ENCODE peak calls at places on chromosomes 16 and 17, in seven cellular contexts. W is naive thymus-derived CD4-positive, alpha-beta T cell; C is MM.1S; P is neuronal stem cell; E is CD4-positive, alpha-beta memory T cell; V is A549; H is psoas muscle. U is an unnamed sample. For H3K9me3, the result is how much of the 10 kb centered on the place peaks cover.

GRCh38 chr17:19384723-19385391 is 2.1 kb downstream of the MFAP4 start:
- DNase-seq in W (no peak), H (peak), C (no peak), V (no peak), E (no peak), P (no peak), U (no peak)

GRCh38 chr16:50203681-50204080 is 50.6 kb downstream of the TENT4B start:
- DNase-seq in C (no peak), V (no peak), W (no peak), P (no peak), E (no peak), H (no peak), U (no peak)

GRCh38 chr17:72561680-72562079 is 440.9 kb downstream of the SOX9 start:
- DNase-seq in V (no peak), C (no peak), H (no peak), E (no peak), P (no peak), W (no peak), U (no peak)

GRCh38 chr16:67539271-67539670 is 10.6 kb downstream of the RIPOR1 start:
- DNase-seq in V (no peak), C (no peak), W (no peak), P (no peak), H (peak), E (no peak), U (no peak)

GRCh38 chr16:13997526-13997925 is 73.6 kb upstream of the MRTFB start:
- DNase-seq in H (no peak), V (no peak), P (no peak), W (no peak), C (no peak), E (no peak), U (no peak)

GRCh38 chr17:64687376-64687775 is 25.3 kb upstream of the SMURF2 start:
- DNase-seq in V (no peak), W (no peak), P (no peak), C (no peak), H (no peak), E (no peak), U (no peak)

GRCh38 chr17:19361975-19362292 is 589 bp downstream of the B9D1 start:
- DNase-seq in E (no peak), V (no peak), C (no peak), P (no peak), H (no peak), W (no peak), U (no peak)

GRCh38 chr17:62605588-62605987 is 21.9 kb upstream of the MRC2 start:
- DNase-seq in C (no peak), H (no peak), P (no peak), V (no peak), E (no peak), W (no peak), U (no peak)

GRCh38 chr16:70688266-70688742 is 2.5 kb upstream of the MTSS2 start:
- DNase-seq in H (peak), P (no peak), V (no peak), C (no peak), W (no peak), E (no peak), U (no peak)

GRCh38 chr17:81473019-81473418 is 39.6 kb downstream of the ACTG1 start:
- DNase-seq in P (no peak), C (no peak), W (no peak), V (no peak), E (no peak), H (no peak), U (no peak)

GRCh38 chr17:81471804-81472456 is 40.7 kb downstream of the ACTG1 start:
- DNase-seq in C (peak), P (no peak), W (no peak), V (peak), H (peak), E (peak), U (no peak)

GRCh38 chr17:81469266-81469665 is 43.3 kb downstream of the ACTG1 start:
- DNase-seq in V (no peak), H (no peak), W (no peak), P (no peak), C (no peak), E (no peak), U (no peak)

GRCh38 chr17:81470270-81470943 is 42.2 kb downstream of the ACTG1 start:
- DNase-seq in C (no peak), P (no peak), H (no peak), V (no peak), E (no peak), W (no peak), U (no peak)

GRCh38 chr17:81470944-81471803 is 41.4 kb downstream of the ACTG1 start:
- DNase-seq in H (no peak), V (no peak), E (no peak), P (no peak), C (no peak), W (no peak), U (no peak)
- H3K4me3 ChIP-seq in H (peak), V (no peak), E (no peak), P (no peak), C (no peak), W (no peak), U (no peak)

DNA sequence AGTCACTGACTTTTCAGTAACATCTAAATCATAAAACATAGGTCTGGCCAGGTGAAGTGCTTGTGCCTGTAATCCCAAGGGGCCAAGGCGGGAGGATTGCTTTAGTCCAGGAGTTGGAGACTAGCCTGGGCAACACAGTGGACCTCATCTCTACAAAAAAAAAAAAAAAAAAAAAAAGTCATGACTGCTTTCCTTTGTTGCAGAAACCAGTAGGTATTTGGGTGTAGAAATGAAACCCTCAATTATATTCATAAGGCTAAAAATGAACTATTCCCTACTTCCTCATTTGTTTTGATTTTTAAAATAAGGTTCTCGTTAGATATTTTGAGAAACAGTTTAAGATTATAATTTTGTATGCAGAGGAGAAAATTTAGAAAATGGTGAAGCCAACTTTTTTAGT is 26.0 kb downstream of the PITPNC1 start:
- DNase-seq in W (no peak), C (no peak), H (no peak), V (no peak), E (no peak), P (no peak), U (no peak)
- H3K9me3 ChIP-seq in W (under half), C (under half), H (under half), V (under half), E (under half), P (under half), U (under half)

DNA sequence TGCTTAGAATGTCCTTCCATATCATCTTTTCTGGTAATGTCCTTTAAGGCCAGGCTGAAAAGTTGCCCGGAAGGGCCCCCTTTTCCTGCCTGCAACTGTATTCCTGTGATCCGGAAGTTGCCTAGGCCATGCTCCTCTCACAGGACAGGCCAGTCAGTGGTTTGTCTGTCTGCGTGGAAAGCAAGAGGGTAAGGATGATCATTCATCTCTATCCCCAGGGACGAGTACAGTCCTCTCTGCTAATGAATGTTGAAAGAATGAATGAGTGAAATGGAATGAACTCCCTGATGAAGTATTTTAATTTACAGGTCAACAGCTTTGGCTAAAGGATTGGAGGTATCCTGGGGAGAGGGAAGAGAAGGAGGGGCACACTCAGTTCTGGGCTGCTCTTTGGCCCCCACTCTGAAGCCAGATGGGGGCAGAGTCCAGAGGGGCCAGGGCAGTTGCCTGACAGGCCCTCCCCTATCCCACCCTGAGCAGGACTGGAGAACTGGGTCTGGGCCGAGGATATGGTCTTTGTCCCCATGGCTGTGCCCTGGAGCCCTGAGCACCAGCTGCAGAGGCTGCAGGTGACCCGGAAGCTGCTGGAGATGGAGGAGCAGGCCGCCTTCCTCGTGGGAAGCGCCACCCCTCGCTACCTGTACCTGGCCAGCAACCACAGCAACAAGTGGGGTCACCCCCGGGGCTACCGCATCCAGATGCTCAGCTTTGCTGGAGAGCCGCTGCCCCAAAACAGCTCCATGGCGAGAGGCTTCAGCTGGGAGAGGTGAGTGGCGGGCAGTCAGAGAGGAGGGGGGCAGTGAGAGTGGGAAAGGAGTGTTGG is 3.2 kb downstream of the AOC3 start:
- DNase-seq in P (no peak), H (no peak), W (no peak), V (no peak), E (no peak), C (no peak), U (no peak)
- H3K4me3 ChIP-seq in P (no peak), H (peak), W (no peak), V (no peak), E (no peak), C (peak), U (no peak)

DNA sequence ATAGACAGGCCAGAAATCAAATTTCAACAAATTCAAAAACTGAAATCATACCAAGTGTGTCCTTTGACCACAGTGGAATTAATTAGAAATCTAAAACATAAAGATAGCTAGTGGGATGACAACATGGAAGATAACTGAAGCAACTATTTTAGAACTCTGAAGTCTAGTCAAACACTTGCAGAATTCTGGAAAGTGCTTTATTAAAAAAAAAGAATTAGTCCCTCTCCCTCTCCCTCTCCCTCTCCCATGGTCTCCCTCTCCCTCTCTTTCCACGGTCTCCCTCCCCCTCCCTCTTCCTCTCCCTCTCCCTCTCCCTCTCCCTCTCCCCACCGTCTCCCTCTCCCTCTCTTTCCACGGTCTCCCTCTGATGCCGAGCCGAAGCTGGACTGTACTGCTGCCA is 6.7 kb upstream of the OR4D1 start:
- DNase-seq in V (no peak), C (no peak), E (no peak), H (no peak), P (no peak), W (no peak), U (no peak)
- H3K9me3 ChIP-seq in V (under half), C (under half), E (under half), H (under half), P (under half), W (under half), U (under half)

GRCh38 chr17:29835438-29836351 is 94.3 kb downstream of the SSH2 start:
- DNase-seq in V (no peak), E (no peak), C (no peak), P (no peak), H (no peak), W (no peak), U (no peak)
- H3K4me3 ChIP-seq in V (no peak), E (no peak), C (no peak), P (no peak), H (no peak), W (no peak), U (no peak)

GRCh38 chr16:31880322-31880979 is 6.8 kb downstream of the ZNF267 start:
- DNase-seq in P (no peak), C (no peak), W (no peak), V (no peak), H (no peak), E (no peak), U (no peak)
- H3K9me3 ChIP-seq in P (under half), C (under half), W (under half), V (half or more), H (under half), E (under half), U (under half)

DNA sequence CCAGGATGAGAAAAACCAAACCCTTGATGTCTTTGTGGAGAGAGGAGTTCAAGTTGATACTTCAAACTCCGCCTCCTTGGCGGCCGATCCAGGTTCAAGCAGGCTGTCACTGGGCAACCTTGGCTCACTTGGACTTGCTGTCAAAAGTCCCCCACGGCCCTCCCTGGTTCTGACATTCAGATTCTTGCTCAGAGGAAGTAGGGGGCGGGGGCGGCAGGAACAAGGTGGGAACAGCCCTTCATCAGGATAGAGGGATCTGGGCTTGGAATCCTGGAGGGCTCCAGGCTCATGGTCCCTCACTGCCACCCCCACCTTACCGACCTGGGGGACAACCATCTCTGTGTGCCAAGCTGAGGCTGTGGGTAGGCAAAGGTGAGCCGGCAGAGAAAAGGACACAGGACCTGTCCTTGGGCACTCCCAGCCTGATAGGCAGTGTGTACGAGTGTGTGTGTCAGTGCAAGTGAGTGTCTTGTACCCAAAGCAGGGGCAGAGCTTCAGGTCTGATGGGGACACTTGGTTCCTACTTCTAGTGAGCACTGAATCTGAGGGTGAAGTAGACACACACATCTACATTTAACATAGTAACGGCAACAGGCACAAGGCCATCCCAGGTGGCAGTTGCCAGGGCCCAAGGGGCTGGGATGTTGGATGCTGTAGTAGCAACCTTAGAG is 6.6 kb upstream of the TSPOAP1 start:
- DNase-seq in E (no peak), V (no peak), W (no peak), H (no peak), C (no peak), P (no peak), U (no peak)
- H3K4me3 ChIP-seq in E (peak), V (no peak), W (peak), H (no peak), C (peak), P (no peak), U (no peak)